ENCODE peak calls at places on chromosomes 3 and 15, in nine cellular contexts. M, B, I, W, A, P, O, Z and J are unnamed samples.
A peak's percentile ranks its signal among the peaks of the same experiment; 100 is the strongest.

GRCh38 chr15:90184119-90184785 is 16.9 kb upstream of the SEMA4B start:
- DNase-seq in A (no peak), W (no peak), P (peak; percentile 86), I (no peak), O (peak; percentile 86), Z (peak; percentile 81), B (peak; percentile 53), M (no peak), J (peak; percentile 81)

GRCh38 chr3:126792998-126793397 is 89.0 kb downstream of the CHCHD6 start:
- DNase-seq in Z (no peak), W (no peak), M (no peak), A (no peak), B (no peak), I (no peak), P (no peak), O (no peak), J (no peak)

GRCh38 chr3:115660646-115661442 is 37.5 kb downstream of the GAP43 start:
- DNase-seq in A (no peak), P (no peak), O (peak; percentile 16), W (no peak), Z (no peak), M (no peak), B (no peak), I (no peak), J (no peak)

GRCh38 chr3:160879859-160880258 is 123.8 kb downstream of the PPM1L start:
- DNase-seq in P (no peak), Z (no peak), B (no peak), M (no peak), O (no peak), A (no peak), W (no peak), I (no peak), J (no peak)

GRCh38 chr3:146088840-146089239 is 72.1 kb downstream of the PLOD2 start:
- DNase-seq in B (no peak), I (no peak), M (no peak), Z (no peak), A (no peak), W (no peak), O (no peak), P (no peak), J (no peak)

GRCh38 chr3:40404591-40405198 is 17.7 kb downstream of the ENTPD3 start:
- DNase-seq in Z (no peak), O (no peak), A (no peak), B (peak; percentile 45), I (no peak), W (no peak), M (no peak), P (no peak), J (no peak)

GRCh38 chr15:64030123-64030522 is 16.2 kb downstream of the DAPK2 start:
- DNase-seq in A (no peak), Z (no peak), I (no peak), O (no peak), B (no peak), W (no peak), M (no peak), P (no peak), J (no peak)

GRCh38 chr3:195209836-195210551 is 61.0 kb downstream of the XXYLT1 start:
- DNase-seq in M (peak; percentile 84), B (peak; percentile 26), O (peak; percentile 76), I (no peak), A (peak; percentile 14), Z (no peak), P (no peak), W (peak; percentile 75), J (no peak)

GRCh38 chr3:134312873-134313838 is 61.1 kb downstream of the AMOTL2 start:
- DNase-seq in Z (peak; percentile 71), B (peak; percentile 77), W (peak; percentile 40), I (no peak), M (no peak), O (peak; percentile 84), P (peak; percentile 87), A (no peak), J (no peak)

GRCh38 chr15:58545307-58546065 is 113.7 kb downstream of the LIPC start:
- DNase-seq in P (no peak), Z (no peak), W (no peak), B (peak; percentile 61), I (no peak), M (no peak), A (no peak), O (no peak), J (no peak)

GRCh38 chr15:65651042-65651322 is 29.2 kb downstream of the SLC24A1 start:
- DNase-seq in O (no peak), M (no peak), B (no peak), Z (no peak), P (no peak), I (no peak), A (no peak), W (no peak), J (no peak)

GRCh38 chr15:57705746-57706404 is 639 bp upstream of the POLR2M start:
- DNase-seq in M (no peak), I (no peak), Z (no peak), W (no peak), B (no peak), O (no peak), P (no peak), A (no peak), J (no peak)

GRCh38 chr15:89625716-89626115 is 29.6 kb downstream of the KIF7 start:
- DNase-seq in A (no peak), I (no peak), P (no peak), O (no peak), W (no peak), B (no peak), Z (no peak), M (no peak), J (no peak)

GRCh38 chr3:52525666-52526065 is 8.0 kb downstream of the NT5DC2 start:
- DNase-seq in B (no peak), O (no peak), Z (no peak), I (no peak), A (no peak), W (peak; percentile 8), P (peak; percentile 63), M (no peak), J (no peak)

GRCh38 chr3:136543385-136543784 is 208.8 kb downstream of the STAG1 start:
- DNase-seq in M (no peak), B (no peak), A (no peak), O (no peak), P (no peak), W (no peak), I (no peak), Z (peak; percentile 8), J (no peak)

GRCh38 chr3:179624471-179624870 is 19.9 kb downstream of the NDUFB5 start:
- DNase-seq in M (no peak), I (no peak), W (no peak), B (no peak), P (no peak), A (no peak), O (no peak), Z (peak; percentile 42), J (no peak)

GRCh38 chr3:150094150-150094932 is 123.6 kb upstream of the PFN2 start:
- DNase-seq in Z (peak; percentile 92), A (no peak), I (no peak), W (no peak), P (no peak), O (peak; percentile 67), B (peak; percentile 53), M (no peak), J (no peak)

DNA sequence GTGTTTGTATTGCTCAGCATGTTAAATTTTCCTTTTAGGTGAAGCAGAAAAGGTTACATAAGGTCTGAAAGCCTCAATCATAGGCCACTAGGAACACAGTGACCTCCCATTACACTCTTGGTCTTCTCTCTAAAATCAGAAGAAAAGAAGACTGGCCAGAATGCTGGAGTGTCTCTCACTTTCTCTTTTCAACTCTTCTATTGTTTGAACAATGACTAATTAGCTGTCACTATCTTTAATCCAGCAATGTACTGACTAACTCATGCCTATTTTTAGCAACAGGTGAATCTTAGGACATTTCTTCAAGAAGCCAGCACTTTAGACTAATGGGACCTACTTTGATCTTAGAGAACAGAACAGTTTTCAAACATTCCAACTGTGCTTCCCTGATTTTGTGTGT is 142.8 kb downstream of the TGFBR2 start:
- DNase-seq in A (no peak), I (no peak), B (no peak), W (no peak), P (no peak), Z (peak; percentile 70), M (no peak), O (no peak), J (no peak)
- TF ChIP-seq CTCF in A (no peak), I (no peak), B (no peak), W (no peak), P (no peak), Z (no peak), M (no peak), O (no peak), J (no peak)

DNA sequence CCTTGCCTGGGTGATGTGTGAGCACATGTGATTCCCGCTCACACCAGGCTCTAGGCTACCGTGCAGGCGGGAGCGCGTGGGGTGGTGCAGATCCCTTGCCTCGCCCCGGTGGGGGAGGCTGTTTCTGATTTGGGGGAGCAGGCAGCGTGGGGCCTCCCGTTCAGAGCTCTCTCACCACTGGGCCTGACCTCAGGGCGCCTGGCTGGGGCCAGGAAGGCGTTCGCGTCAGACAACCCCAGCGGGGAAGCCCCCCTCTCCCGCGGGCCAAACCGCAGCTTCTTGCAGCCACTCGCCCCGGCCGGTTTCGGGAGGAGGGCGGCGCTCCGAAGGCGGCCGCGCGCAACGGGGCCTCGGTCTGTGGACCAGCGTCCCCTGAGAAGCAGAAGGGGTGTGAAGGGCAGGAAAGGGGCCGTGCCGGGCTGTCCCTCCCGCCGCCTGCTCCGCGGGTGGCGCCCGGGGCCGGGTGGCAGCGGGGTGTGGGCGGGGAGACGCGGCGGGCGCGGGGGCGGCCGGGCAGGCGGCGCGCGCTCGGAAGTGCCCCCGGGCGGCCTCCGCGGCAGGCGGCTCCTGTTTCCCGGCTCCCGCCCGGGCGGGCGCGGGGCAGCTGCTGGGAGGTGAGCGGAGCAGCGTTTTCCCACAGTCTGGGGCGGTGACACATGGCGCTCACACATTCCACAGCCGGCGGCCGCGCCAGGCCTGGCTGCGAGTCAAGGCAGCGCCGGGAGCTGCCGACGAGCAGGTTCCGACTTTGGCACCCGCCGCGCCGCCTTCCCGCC is 65.1 kb upstream of the HES1 start:
- DNase-seq in W (peak; percentile 72), I (peak; percentile 58), O (peak; percentile 90), Z (peak; percentile 93), M (peak; percentile 93), A (peak; percentile 95), P (peak; percentile 87), B (peak; percentile 97), J (peak; percentile 60)
- TF ChIP-seq CTCF in W (no peak), I (no peak), O (no peak), Z (no peak), M (no peak), A (no peak), P (no peak), B (no peak), J (no peak)

GRCh38 chr3:138712086-138712485 is 103.5 kb downstream of the FAIM start:
- DNase-seq in B (no peak), P (no peak), M (no peak), W (no peak), Z (no peak), A (no peak), O (no peak), I (no peak), J (no peak)
- TF ChIP-seq CTCF in B (no peak), P (no peak), M (no peak), W (no peak), Z (no peak), A (no peak), O (no peak), I (no peak), J (no peak)

DNA sequence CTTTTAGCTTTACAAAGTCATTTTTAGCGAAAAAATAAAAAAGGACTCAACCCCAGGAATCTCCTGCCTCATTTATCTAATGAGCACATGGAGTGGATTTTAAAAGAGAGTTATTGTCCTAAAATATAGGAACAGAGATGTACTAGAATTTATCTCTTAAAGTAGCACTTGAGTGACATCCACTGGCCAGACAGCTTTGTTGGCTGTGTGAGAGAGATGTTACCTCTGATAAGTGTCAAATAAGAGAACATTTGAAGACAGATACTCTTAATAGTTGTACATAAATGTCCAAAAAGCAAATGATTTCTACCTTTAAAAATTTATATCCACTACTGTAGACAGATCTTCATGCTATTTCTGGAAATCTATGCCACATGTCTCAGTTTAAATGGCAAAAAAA is 12.3 kb upstream of the MFSD1 start:
- DNase-seq in W (no peak), M (peak; percentile 20), I (no peak), Z (peak; percentile 75), O (no peak), B (peak; percentile 77), P (no peak), A (no peak), J (no peak)
- TF ChIP-seq CTCF in W (no peak), M (peak; percentile 79), I (no peak), Z (peak; percentile 80), O (peak; percentile 43), B (peak; percentile 61), P (peak; percentile 36), A (peak; percentile 49), J (peak; percentile 27)